ENCODE peak calls at places on chromosome 12, in five cellular contexts. One of them, this sample, is unnamed.

GRCh38 chr12:115934046-115934445 is 343.4 kb downstream of the MED13L start:
- DNase-seq in lung: no peak
- DNase-seq in H9: no peak
- DNase-seq in SJCRH30: no peak
- DNase-seq in OCI-LY7: no peak
- DNase-seq in this sample: no peak

GRCh38 chr12:7645395-7646177 is 20.1 kb downstream of the APOBEC1 start:
- DNase-seq in SJCRH30: no peak
- DNase-seq in OCI-LY7: peak; percentile 69
- DNase-seq in H9: peak; percentile 47
- DNase-seq in lung: no peak
- DNase-seq in this sample: peak; percentile 27

GRCh38 chr12:42609605-42610004 is 20.1 kb upstream of the PRICKLE1 start:
- DNase-seq in SJCRH30: no peak
- DNase-seq in OCI-LY7: no peak
- DNase-seq in H9: no peak
- DNase-seq in lung: no peak
- DNase-seq in this sample: no peak

GRCh38 chr12:121668750-121669524 is 517 bp downstream of the MORN3 start:
- DNase-seq in OCI-LY7: peak; percentile 70
- DNase-seq in H9: peak; percentile 82
- DNase-seq in lung: no peak
- DNase-seq in SJCRH30: peak; percentile 62
- DNase-seq in this sample: peak; percentile 77

GRCh38 chr12:86711716-86712115 is 455.5 kb upstream of the MGAT4C start:
- DNase-seq in H9: no peak
- DNase-seq in SJCRH30: no peak
- DNase-seq in lung: no peak
- DNase-seq in OCI-LY7: no peak
- DNase-seq in this sample: no peak

GRCh38 chr12:93080994-93081809 is 152.1 kb upstream of the EEA1 start:
- DNase-seq in OCI-LY7: no peak
- DNase-seq in SJCRH30: no peak
- DNase-seq in H9: peak; percentile 65
- DNase-seq in lung: no peak
- DNase-seq in this sample: no peak

GRCh38 chr12:31407562-31407961 is 81.6 kb upstream of the SINHCAF start:
- DNase-seq in lung: no peak
- DNase-seq in OCI-LY7: peak; percentile 11
- DNase-seq in H9: no peak
- DNase-seq in SJCRH30: no peak
- DNase-seq in this sample: no peak

GRCh38 chr12:95808146-95808545 is 17.6 kb upstream of the NTN4 start:
- DNase-seq in H9: no peak
- DNase-seq in lung: no peak
- DNase-seq in OCI-LY7: no peak
- DNase-seq in SJCRH30: no peak
- DNase-seq in this sample: no peak

GRCh38 chr12:32440120-32440865 is 40.9 kb downstream of the FGD4 start:
- DNase-seq in SJCRH30: no peak
- DNase-seq in H9: no peak
- DNase-seq in lung: no peak
- DNase-seq in OCI-LY7: no peak
- DNase-seq in this sample: no peak

GRCh38 chr12:108305520-108305919 is 33.6 kb downstream of the CMKLR1 start:
- DNase-seq in H9: no peak
- DNase-seq in OCI-LY7: no peak
- DNase-seq in lung: peak; percentile 73
- DNase-seq in SJCRH30: no peak
- DNase-seq in this sample: no peak

GRCh38 chr12:101884174-101884573 is 6.8 kb downstream of the DRAM1 start:
- DNase-seq in SJCRH30: no peak
- DNase-seq in OCI-LY7: no peak
- DNase-seq in lung: no peak
- DNase-seq in H9: no peak
- DNase-seq in this sample: no peak

GRCh38 chr12:49705479-49706267 is 1.5 kb downstream of the FMNL3 start:
- DNase-seq in SJCRH30: peak; percentile 89
- DNase-seq in H9: peak; percentile 64
- DNase-seq in lung: peak; percentile 28
- DNase-seq in OCI-LY7: peak; percentile 37
- DNase-seq in this sample: peak; percentile 61

GRCh38 chr12:98973395-98973794 is 328.3 kb downstream of the APAF1 start:
- DNase-seq in lung: no peak
- DNase-seq in SJCRH30: no peak
- DNase-seq in H9: no peak
- DNase-seq in OCI-LY7: no peak
- DNase-seq in this sample: no peak

GRCh38 chr12:92469837-92470236 is 233.0 kb upstream of the PLEKHG7 start:
- DNase-seq in lung: no peak
- DNase-seq in OCI-LY7: peak; percentile 66
- DNase-seq in SJCRH30: peak; percentile 48
- DNase-seq in H9: no peak
- DNase-seq in this sample: no peak

GRCh38 chr12:88763536-88764100 is 183.3 kb upstream of the KITLG start:
- DNase-seq in H9: no peak
- DNase-seq in SJCRH30: no peak
- DNase-seq in OCI-LY7: no peak
- DNase-seq in lung: no peak
- DNase-seq in this sample: no peak

GRCh38 chr12:57280234-57281062 is 29.5 kb upstream of the STAC3 start:
- DNase-seq in OCI-LY7: peak; percentile 69
- DNase-seq in lung: peak; percentile 42
- DNase-seq in H9: peak; percentile 70
- DNase-seq in SJCRH30: peak; percentile 98
- DNase-seq in this sample: no peak

GRCh38 chr12:113329022-113329790 is 5.7 kb downstream of the SLC8B1 start:
- DNase-seq in SJCRH30: no peak
- DNase-seq in H9: no peak
- DNase-seq in OCI-LY7: no peak
- DNase-seq in lung: no peak
- DNase-seq in this sample: no peak

GRCh38 chr12:88834226-88834625 is 254.0 kb upstream of the KITLG start:
- DNase-seq in lung: no peak
- DNase-seq in H9: no peak
- DNase-seq in SJCRH30: no peak
- DNase-seq in OCI-LY7: no peak
- DNase-seq in this sample: no peak

GRCh38 chr12:25681580-25681979 is 128.5 kb upstream of the LMNTD1 start:
- DNase-seq in H9: no peak
- DNase-seq in SJCRH30: no peak
- DNase-seq in OCI-LY7: no peak
- DNase-seq in lung: no peak
- DNase-seq in this sample: no peak

GRCh38 chr12:69290545-69291277 is 51.3 kb downstream of the CPSF6 start:
- DNase-seq in OCI-LY7: peak; percentile 87
- DNase-seq in lung: peak; percentile 81
- DNase-seq in H9: peak; percentile 94
- DNase-seq in SJCRH30: peak; percentile 71
- DNase-seq in this sample: peak; percentile 88

GRCh38 chr12:62738611-62739010 is 196.3 kb downstream of the PPM1H start:
- DNase-seq in OCI-LY7: no peak
- DNase-seq in H9: no peak
- DNase-seq in lung: no peak
- DNase-seq in SJCRH30: peak; percentile 79
- DNase-seq in this sample: no peak

GRCh38 chr12:27549801-27550652 is 26.0 kb downstream of the PPFIBP1 start:
- DNase-seq in H9: peak; percentile 50
- DNase-seq in OCI-LY7: no peak
- DNase-seq in lung: peak; percentile 88
- DNase-seq in SJCRH30: peak; percentile 84
- DNase-seq in this sample: no peak

GRCh38 chr12:47079894-47080724 is at the start of gene AMIGO2:
- DNase-seq in SJCRH30: no peak
- DNase-seq in OCI-LY7: no peak
- DNase-seq in H9: peak; percentile 65
- DNase-seq in lung: peak; percentile 59
- DNase-seq in this sample: no peak

GRCh38 chr12:108313609-108314331 is 25.3 kb downstream of the CMKLR1 start:
- DNase-seq in OCI-LY7: peak; percentile 7
- DNase-seq in lung: no peak
- DNase-seq in H9: no peak
- DNase-seq in SJCRH30: no peak
- DNase-seq in this sample: no peak

GRCh38 chr12:57631566-57632368 is 1.2 kb downstream of the B4GALNT1 start:
- DNase-seq in SJCRH30: peak; percentile 66
- DNase-seq in lung: no peak
- DNase-seq in OCI-LY7: no peak
- DNase-seq in H9: peak; percentile 37
- DNase-seq in this sample: peak; percentile 48

GRCh38 chr12:1842905-1843640 is 22.7 kb downstream of the LRTM2 start:
- DNase-seq in lung: no peak
- DNase-seq in SJCRH30: no peak
- DNase-seq in H9: peak; percentile 30
- DNase-seq in OCI-LY7: no peak
- DNase-seq in this sample: peak; percentile 5

DNA sequence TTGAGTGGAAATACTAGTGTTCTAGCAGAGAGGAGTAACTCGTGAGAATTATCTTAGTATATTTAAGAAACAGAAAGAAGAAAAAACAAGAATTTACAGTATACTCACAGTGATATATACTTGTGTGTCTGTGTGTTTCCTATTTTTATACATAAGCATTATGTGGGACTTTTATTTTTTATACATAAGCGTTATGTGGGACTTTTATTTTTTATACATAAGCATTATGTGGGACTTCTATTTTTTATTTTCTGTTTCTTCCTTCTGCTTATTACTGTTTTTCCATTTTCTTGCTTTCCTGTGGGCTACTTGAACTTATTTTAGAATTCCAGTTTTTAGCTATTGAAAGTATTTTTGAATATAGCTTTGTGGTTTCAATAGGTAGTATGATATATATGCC is 6.9 kb upstream of the ZNF140 start:
- DNase-seq in OCI-LY7: no peak
- DNase-seq in SJCRH30: no peak
- DNase-seq in H9: no peak
- DNase-seq in lung: no peak
- DNase-seq in this sample: no peak
- H3K9me3 ChIP-seq in OCI-LY7: peaks cover 33% of the 10 kb centered on the region
- H3K9me3 ChIP-seq in SJCRH30: peaks cover 3% of the 10 kb centered on the region
- H3K9me3 ChIP-seq in H9: peaks cover 52% of the 10 kb centered on the region
- H3K9me3 ChIP-seq in lung: peaks cover 24% of the 10 kb centered on the region
- H3K9me3 ChIP-seq in this sample: peaks cover 65% of the 10 kb centered on the region

GRCh38 chr12:14239350-14239934 is 126.0 kb upstream of the ATF7IP start:
- DNase-seq in lung: no peak
- DNase-seq in OCI-LY7: peak; percentile 75
- DNase-seq in SJCRH30: peak; percentile 88
- DNase-seq in H9: peak; percentile 78
- DNase-seq in this sample: peak; percentile 19

GRCh38 chr12:14239935-14240872 is 125.3 kb upstream of the ATF7IP start:
- DNase-seq in H9: peak; percentile 74
- DNase-seq in SJCRH30: peak; percentile 65
- DNase-seq in OCI-LY7: peak; percentile 76
- DNase-seq in lung: no peak
- DNase-seq in this sample: peak; percentile 83

GRCh38 chr12:14243941-14244340 is 121.5 kb upstream of the ATF7IP start:
- DNase-seq in OCI-LY7: no peak
- DNase-seq in H9: no peak
- DNase-seq in lung: no peak
- DNase-seq in SJCRH30: no peak
- DNase-seq in this sample: no peak

GRCh38 chr12:14238224-14238792 is 127.2 kb upstream of the ATF7IP start:
- DNase-seq in SJCRH30: no peak
- DNase-seq in lung: no peak
- DNase-seq in OCI-LY7: peak; percentile 61
- DNase-seq in H9: no peak
- DNase-seq in this sample: no peak

DNA sequence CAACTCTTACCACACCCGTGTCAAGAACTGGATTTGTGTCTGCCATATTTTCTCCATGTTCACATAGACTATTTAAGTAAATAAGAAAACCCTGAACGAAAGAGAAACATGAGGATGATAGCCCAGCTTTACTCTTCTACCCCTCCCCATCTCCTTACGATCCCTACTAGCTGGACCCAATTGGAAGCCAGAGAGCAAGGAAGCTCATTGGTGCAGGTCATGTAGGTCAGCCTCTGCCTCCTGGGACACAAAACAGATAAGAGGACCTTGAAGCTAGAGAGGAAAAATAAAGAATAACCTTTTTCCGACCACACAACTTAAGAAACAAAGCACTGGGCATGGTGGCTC is 124.6 kb upstream of the ATF7IP start:
- DNase-seq in OCI-LY7: no peak
- DNase-seq in SJCRH30: no peak
- DNase-seq in lung: no peak
- DNase-seq in H9: no peak
- DNase-seq in this sample: no peak
- H3K27ac ChIP-seq in OCI-LY7: peak overlapping the region; percentile 94
- H3K27ac ChIP-seq in SJCRH30: peak overlapping the region; percentile 94
- H3K27ac ChIP-seq in lung: no peak overlapping the region
- H3K27ac ChIP-seq in H9: no peak overlapping the region
- H3K27ac ChIP-seq in this sample: peak overlapping the region; percentile 81

DNA sequence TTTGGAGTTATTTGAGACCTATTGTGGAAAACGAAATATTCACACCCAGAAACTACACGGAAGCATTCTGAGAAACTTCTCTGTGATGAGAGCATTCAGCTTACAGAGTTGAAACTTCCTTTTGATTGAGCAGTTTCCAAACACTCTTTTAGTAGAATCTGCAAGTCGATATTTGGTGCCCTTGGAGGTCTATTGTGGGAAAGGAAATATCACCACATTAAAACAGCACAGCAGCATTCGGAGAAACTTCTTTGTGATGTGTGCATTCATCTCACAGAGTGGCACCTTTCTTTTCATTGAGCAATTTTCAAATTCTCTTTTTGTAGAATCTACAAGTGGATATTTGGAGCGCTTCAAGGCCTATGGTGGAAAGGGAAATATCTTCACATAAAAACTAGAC is 595.7 kb upstream of the ALG10B start:
- DNase-seq in SJCRH30: no peak
- DNase-seq in lung: no peak
- DNase-seq in H9: no peak
- DNase-seq in OCI-LY7: no peak
- DNase-seq in this sample: no peak
- H3K9me3 ChIP-seq in SJCRH30: peaks cover 3% of the 10 kb centered on the region
- H3K9me3 ChIP-seq in lung: no peaks in the 10 kb centered on the region
- H3K9me3 ChIP-seq in H9: peaks cover 32% of the 10 kb centered on the region
- H3K9me3 ChIP-seq in OCI-LY7: peaks cover 15% of the 10 kb centered on the region
- H3K9me3 ChIP-seq in this sample: no peaks in the 10 kb centered on the region

GRCh38 chr12:112305951-112306350 is 76.3 kb downstream of the HECTD4 start:
- DNase-seq in lung: no peak
- DNase-seq in OCI-LY7: no peak
- DNase-seq in SJCRH30: no peak
- DNase-seq in H9: no peak
- DNase-seq in this sample: no peak

GRCh38 chr12:112307219-112308062 is 74.8 kb downstream of the HECTD4 start:
- DNase-seq in OCI-LY7: no peak
- DNase-seq in SJCRH30: no peak
- DNase-seq in H9: no peak
- DNase-seq in lung: no peak
- DNase-seq in this sample: no peak

GRCh38 chr12:112308184-112308583 is 74.0 kb downstream of the HECTD4 start:
- DNase-seq in H9: no peak
- DNase-seq in SJCRH30: no peak
- DNase-seq in lung: no peak
- DNase-seq in OCI-LY7: no peak
- DNase-seq in this sample: no peak

GRCh38 chr12:112309797-112310196 is 72.4 kb downstream of the HECTD4 start:
- DNase-seq in lung: no peak
- DNase-seq in OCI-LY7: no peak
- DNase-seq in H9: no peak
- DNase-seq in SJCRH30: no peak
- DNase-seq in this sample: no peak

GRCh38 chr12:112308652-112309051 is 73.6 kb downstream of the HECTD4 start:
- DNase-seq in lung: no peak
- DNase-seq in H9: no peak
- DNase-seq in SJCRH30: no peak
- DNase-seq in OCI-LY7: no peak
- DNase-seq in this sample: no peak
- H3K27ac ChIP-seq in lung: no peak overlapping the region
- H3K27ac ChIP-seq in H9: no peak overlapping the region
- H3K27ac ChIP-seq in SJCRH30: no peak overlapping the region
- H3K27ac ChIP-seq in OCI-LY7: no peak overlapping the region
- H3K27ac ChIP-seq in this sample: no peak overlapping the region

This sample was measured in WERI-Rb-1.